ENCODE peak calls at places on chromosomes 13 and 19, in seven cellular contexts. V is T-cell, Z is ELR, M is HTR-8/SVneo, A is skeletal muscle cell, U is HFFc6, D is heart right ventricle. S is an unnamed sample.

GRCh38 chr19:5880604-5881078 is 10.3 kb upstream of the FUT5 start:
- DNase-seq in V (no peak), M (no peak), U (peak), D (peak), Z (no peak), A (peak), S (peak)

GRCh38 chr13:106139942-106140341 is 395.5 kb downstream of the EFNB2 start:
- DNase-seq in U (no peak), D (no peak), M (no peak), A (no peak), Z (no peak), V (no peak), S (no peak)

GRCh38 chr13:29435125-29435911 is 160.2 kb downstream of the SLC7A1 start:
- DNase-seq in V (no peak), D (peak), Z (peak), U (peak), M (peak), A (peak), S (peak)

GRCh38 chr13:42239644-42240043 is 32.3 kb upstream of the AKAP11 start:
- DNase-seq in U (peak), Z (peak), M (no peak), V (no peak), A (no peak), D (no peak), S (no peak)

GRCh38 chr19:45419396-45419795 is 4.3 kb downstream of the ERCC1 start:
- DNase-seq in Z (no peak), M (no peak), V (no peak), A (no peak), D (no peak), U (no peak), S (no peak)

GRCh38 chr19:40241809-40242384 is 15.4 kb upstream of the CCNP start:
- DNase-seq in M (no peak), D (peak), Z (no peak), V (no peak), U (no peak), A (no peak), S (peak)

GRCh38 chr13:27043013-27043412 is 128.6 kb downstream of the USP12 start:
- DNase-seq in A (peak), U (peak), D (no peak), V (no peak), M (peak), Z (peak), S (no peak)

GRCh38 chr19:15998166-15998565 is 49.4 kb downstream of the OR10H4 start:
- DNase-seq in D (no peak), U (no peak), A (no peak), Z (no peak), M (no peak), V (no peak), S (no peak)

GRCh38 chr13:104310861-104311260 is 1244.6 kb upstream of the SLC10A2 start:
- DNase-seq in Z (no peak), V (no peak), D (no peak), M (no peak), U (no peak), A (no peak), S (no peak)

GRCh38 chr13:76832258-76832988 is 53.8 kb downstream of the KCTD12 start:
- DNase-seq in V (no peak), M (no peak), Z (no peak), A (no peak), U (no peak), D (no peak), S (no peak)

GRCh38 chr19:35797663-35798062 is 15.0 kb downstream of the PRODH2 start:
- DNase-seq in U (no peak), M (no peak), D (no peak), A (no peak), V (no peak), Z (no peak), S (no peak)

GRCh38 chr19:29366757-29367156 is 153.8 kb upstream of the UQCRFS1 start:
- DNase-seq in D (no peak), U (no peak), A (no peak), V (no peak), Z (no peak), M (no peak), S (no peak)

GRCh38 chr13:71290963-71291937 is 575.8 kb downstream of the DACH1 start:
- DNase-seq in U (no peak), A (no peak), Z (peak), M (no peak), D (no peak), V (peak), S (peak)

GRCh38 chr13:75423946-75424345 is 58.0 kb downstream of the TBC1D4 start:
- DNase-seq in A (no peak), V (no peak), U (no peak), D (no peak), M (no peak), Z (no peak), S (no peak)

GRCh38 chr13:82963466-82963865 is 918.8 kb downstream of the SLITRK1 start:
- DNase-seq in V (no peak), Z (peak), U (peak), D (no peak), A (no peak), M (no peak), S (no peak)

GRCh38 chr19:2064788-2065524 is 13.9 kb upstream of the MKNK2 start:
- DNase-seq in V (no peak), A (no peak), U (no peak), D (peak), Z (peak), M (no peak), S (no peak)

GRCh38 chr19:12521996-12522395 is 29.3 kb downstream of the ZNF564 start:
- DNase-seq in M (no peak), A (no peak), Z (no peak), V (no peak), U (no peak), D (no peak), S (no peak)

GRCh38 chr19:18488403-18488723 is 33.5 kb downstream of the ELL start:
- DNase-seq in Z (peak), D (no peak), U (no peak), A (no peak), M (no peak), V (no peak), S (no peak)

GRCh38 chr13:40389081-40389641 is 277.3 kb downstream of the FOXO1 start:
- DNase-seq in A (no peak), D (no peak), U (no peak), V (peak), M (no peak), Z (no peak), S (no peak)

GRCh38 chr19:23787106-23787505 is 28.4 kb upstream of the ZNF681 start:
- DNase-seq in V (no peak), D (no peak), M (no peak), Z (peak), A (no peak), U (peak), S (no peak)